ENCODE peak calls at places on chromosome 3, in five cellular contexts. T is GM23338, X is OCI-LY7, P is SK-N-SH, B is PC-3. H is an unnamed sample.

GRCh38 chr3:19934098-19934566 is at the start of gene EFHB:
- DNase-seq in T (peak; percentile 96), P (peak; percentile 59), B (peak; percentile 25), X (no peak), H (peak; percentile 81)

GRCh38 chr3:51710631-51711351 is 3.9 kb downstream of the GRM2 start:
- DNase-seq in P (peak; percentile 47), B (peak; percentile 44), T (peak; percentile 64), X (peak; percentile 12), H (no peak)

GRCh38 chr3:69425249-69425648 is 39.4 kb upstream of the FRMD4B start:
- DNase-seq in X (peak; percentile 45), B (peak; percentile 51), T (peak; percentile 73), P (peak; percentile 29), H (peak; percentile 49)

GRCh38 chr3:65713016-65713415 is 325.7 kb downstream of the MAGI1 start:
- DNase-seq in T (peak; percentile 82), P (no peak), B (no peak), X (no peak), H (peak; percentile 66)

GRCh38 chr3:37725842-37726241 is 135.8 kb upstream of the CTDSPL start:
- DNase-seq in T (no peak), P (no peak), X (no peak), B (no peak), H (no peak)

GRCh38 chr3:32334675-32335074 is 57.0 kb upstream of the CMTM7 start:
- DNase-seq in B (peak; percentile 34), X (peak; percentile 48), P (no peak), T (peak; percentile 51), H (no peak)

GRCh38 chr3:81545572-81545971 is 215.9 kb downstream of the GBE1 start:
- DNase-seq in T (no peak), B (no peak), P (no peak), X (no peak), H (no peak)

GRCh38 chr3:53044371-53045106 is 1.3 kb downstream of the SFMBT1 start:
- DNase-seq in X (peak; percentile 51), P (peak; percentile 52), B (peak; percentile 45), T (peak; percentile 63), H (peak; percentile 47)

GRCh38 chr3:106167728-106168127 is 298.9 kb upstream of the CBLB start:
- DNase-seq in T (no peak), P (no peak), X (no peak), B (no peak), H (no peak)
- H3K9me2 ChIP-seq in T (no peaks in the 10 kb centered on the region), P (no peaks in the 10 kb centered on the region), X (no peaks in the 10 kb centered on the region), B (no peaks in the 10 kb centered on the region), H (no peaks in the 10 kb centered on the region)

DNA sequence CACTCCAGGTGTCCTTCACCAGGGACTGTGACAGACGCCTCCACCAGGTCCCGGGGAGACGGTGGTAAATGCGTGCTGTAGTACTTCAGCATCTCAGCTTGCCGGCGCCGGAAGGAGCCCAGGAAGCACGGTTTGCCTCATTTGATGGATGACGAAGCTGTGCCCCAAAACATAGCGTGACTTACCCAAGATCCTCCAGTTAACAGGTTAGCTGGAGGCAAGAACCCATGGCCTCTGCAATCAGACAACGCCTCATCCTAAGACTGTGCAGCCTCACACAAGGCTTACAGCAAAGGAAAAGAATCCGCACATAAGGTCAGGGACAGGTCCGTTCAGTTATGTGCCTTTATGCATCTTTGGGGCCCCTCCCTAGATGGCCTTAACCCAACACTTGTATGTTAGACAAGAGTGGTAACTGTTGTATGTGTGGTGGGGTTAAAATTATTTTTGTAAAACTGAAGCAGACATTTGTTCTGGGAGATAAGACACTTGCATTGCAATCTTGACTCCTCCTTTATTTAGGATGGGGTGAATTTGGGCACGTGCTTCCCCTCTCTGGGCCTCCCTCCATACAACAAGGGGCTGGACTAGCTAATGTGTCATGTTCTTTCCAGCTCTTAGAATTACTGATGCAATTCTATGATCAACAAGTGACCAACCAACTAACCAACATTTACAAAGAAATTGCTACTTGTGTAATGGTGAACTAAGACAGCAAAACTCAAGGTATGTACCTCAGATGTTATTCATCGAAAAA is 39.4 kb downstream of the VGLL4 start:
- DNase-seq in B (no peak), T (no peak), P (no peak), X (peak; percentile 85), H (peak; percentile 45)
- H3K4me1 ChIP-seq in B (peaks cover 42% of the 10 kb centered on the region), T (peaks cover 51% of the 10 kb centered on the region), P (peaks cover 55% of the 10 kb centered on the region), X (peaks cover 87% of the 10 kb centered on the region), H (peaks cover 58% of the 10 kb centered on the region)

DNA sequence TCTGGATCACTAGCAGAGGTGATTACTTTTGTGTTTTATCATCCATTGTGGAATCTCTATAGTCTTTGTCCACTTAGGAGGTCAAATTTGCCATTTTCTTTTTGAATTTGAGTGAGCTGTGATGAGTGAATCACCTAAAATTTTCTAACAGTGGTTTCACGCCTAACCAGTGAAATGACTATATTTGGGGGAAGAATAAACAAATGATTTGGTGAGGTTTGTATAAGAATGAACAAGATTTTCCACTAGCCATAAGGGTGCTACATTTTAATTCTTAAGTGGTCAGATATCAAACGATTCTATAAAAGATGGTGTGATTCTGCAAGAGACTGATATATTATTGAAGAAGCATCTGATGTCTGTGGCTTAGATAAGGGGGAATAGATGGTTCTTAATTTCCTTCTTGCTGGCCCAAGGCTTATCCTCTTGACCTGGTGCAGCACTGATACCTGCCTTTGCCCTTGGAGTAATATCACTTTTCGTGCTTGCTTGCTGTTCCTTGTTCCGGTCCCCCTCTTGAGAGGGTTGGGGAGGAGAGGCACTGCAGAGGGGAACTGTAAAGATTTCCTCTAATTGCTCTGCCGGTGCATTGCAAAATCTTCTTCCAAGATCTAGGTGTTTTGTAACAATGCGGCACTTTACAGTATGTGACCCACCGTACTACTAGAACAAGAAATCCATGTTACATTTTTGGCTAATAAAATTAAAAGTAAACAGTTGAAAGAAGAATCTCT is 14.5 kb downstream of the C3orf20 start:
- DNase-seq in P (no peak), T (no peak), X (peak; percentile 27), B (no peak), H (no peak)
- H3K4me3 ChIP-seq in P (no peak overlapping the region), T (no peak overlapping the region), X (peak overlapping the region; percentile 55), B (no peak overlapping the region), H (no peak overlapping the region)

GRCh38 chr3:179682681-179683080 is 29.8 kb downstream of the USP13 start:
- DNase-seq in B (no peak), T (no peak), X (no peak), P (no peak), H (no peak)

GRCh38 chr3:179676081-179676480 is 23.2 kb downstream of the USP13 start:
- DNase-seq in T (no peak), P (no peak), B (no peak), X (no peak), H (no peak)

GRCh38 chr3:179673522-179673921 is 20.7 kb downstream of the USP13 start:
- DNase-seq in X (no peak), P (no peak), B (no peak), T (no peak), H (no peak)

GRCh38 chr3:179681492-179682263 is 28.8 kb downstream of the USP13 start:
- DNase-seq in P (no peak), B (no peak), T (no peak), X (no peak), H (no peak)

GRCh38 chr3:179677884-179678283 is 25.0 kb downstream of the USP13 start:
- DNase-seq in B (no peak), T (no peak), X (no peak), P (no peak), H (no peak)
- H3K9me2 ChIP-seq in B (no peaks in the 10 kb centered on the region), T (no peaks in the 10 kb centered on the region), X (no peaks in the 10 kb centered on the region), P (no peaks in the 10 kb centered on the region), H (no peaks in the 10 kb centered on the region)

GRCh38 chr3:46935989-46936620 is 40.4 kb downstream of the CCDC12 start:
- DNase-seq in P (no peak), T (no peak), X (no peak), B (no peak), H (no peak)
- H3K4me1 ChIP-seq in P (peaks cover 46% of the 10 kb centered on the region), T (peaks cover 12% of the 10 kb centered on the region), X (peaks cover 77% of the 10 kb centered on the region), B (peaks cover 57% of the 10 kb centered on the region), H (peaks cover 87% of the 10 kb centered on the region)

H was measured in hepatocyte.